ENCODE peak calls at places on chromosomes 4 and X, in eight cellular contexts. R, N, H, B, D, A, G and P are unnamed samples.

GRCh38 chr4:84319124-84319523 is 180.0 kb downstream of the NKX6-1 start:
- ATAC-seq in G (peak; percentile 93), N (no peak), A (no peak), R (no peak), D (no peak), H (no peak), B (no peak), P (no peak)

GRCh38 chrX:120145295-120145925 is 13.0 kb upstream of the RHOXF2 start:
- ATAC-seq in A (no peak), G (no peak), D (no peak), R (no peak), H (no peak), N (no peak), B (no peak), P (no peak)

GRCh38 chrX:108456971-108457477 is 17.4 kb downstream of the COL4A5 start:
- ATAC-seq in D (no peak), R (no peak), N (no peak), A (no peak), G (no peak), H (no peak), B (no peak), P (no peak)

GRCh38 chr4:147198411-147199051 is 252.9 kb upstream of the TTC29 start:
- ATAC-seq in A (no peak), G (no peak), N (no peak), H (no peak), R (no peak), B (no peak), D (peak; percentile 15), P (no peak)

GRCh38 chr4:36269116-36269515 is 12.3 kb upstream of the DTHD1 start:
- ATAC-seq in N (no peak), A (peak; percentile 94), H (no peak), B (peak; percentile 72), G (peak; percentile 30), R (peak; percentile 61), D (no peak), P (peak; percentile 51)

GRCh38 chr4:120844528-120844921 is 78.0 kb downstream of the PRDM5 start:
- ATAC-seq in D (no peak), A (no peak), B (peak; percentile 62), N (no peak), R (peak; percentile 31), G (peak; percentile 71), H (no peak), P (no peak)

GRCh38 chr4:2860391-2861348 is 17.0 kb downstream of the ADD1 start:
- ATAC-seq in H (no peak), G (peak; percentile 92), A (no peak), D (peak; percentile 53), N (peak; percentile 90), B (no peak), R (no peak), P (no peak)

GRCh38 chrX:964831-965416 is 247.5 kb downstream of the CRLF2 start:
- ATAC-seq in H (no peak), R (no peak), B (no peak), D (no peak), G (no peak), A (no peak), N (no peak), P (no peak)

GRCh38 chr4:140645614-140646412 is 77.1 kb upstream of the UCP1 start:
- ATAC-seq in N (peak; percentile 79), R (no peak), A (no peak), H (no peak), D (peak; percentile 52), G (peak; percentile 28), B (no peak), P (no peak)

GRCh38 chr4:117889978-117890377 is 144.3 kb upstream of the NDST3 start:
- ATAC-seq in A (no peak), R (no peak), B (no peak), H (no peak), D (no peak), G (no peak), N (no peak), P (no peak)

GRCh38 chrX:66053414-66053813 is 13.5 kb upstream of the VSIG4 start:
- ATAC-seq in D (no peak), R (no peak), B (no peak), G (no peak), A (no peak), H (no peak), N (no peak), P (no peak)

GRCh38 chr4:82811838-82812672 is 13.5 kb upstream of the SCD5 start:
- ATAC-seq in N (no peak), H (no peak), G (peak; percentile 64), D (peak; percentile 48), A (no peak), B (no peak), R (no peak), P (no peak)

GRCh38 chrX:118495958-118496762 is 545 bp downstream of the DOCK11 start:
- ATAC-seq in H (peak; percentile 60), R (peak; percentile 75), A (peak; percentile 78), G (peak; percentile 67), N (peak; percentile 47), D (peak; percentile 35), B (peak; percentile 68), P (peak; percentile 84)

GRCh38 chr4:99028187-99028586 is 32.7 kb downstream of the METAP1 start:
- ATAC-seq in N (no peak), H (peak; percentile 80), A (no peak), B (peak; percentile 44), G (no peak), R (peak; percentile 92), D (peak; percentile 51), P (no peak)